ENCODE peak calls at places on chromosomes 5 and 9, in six cellular contexts. One of them, this sample, is unnamed.

GRCh38 chr5:79798892-79799590 is 109.4 kb downstream of the CMYA5 start:
- DNase-seq in AG09309: no peak
- DNase-seq in HuH-7: no peak
- DNase-seq in MV-4-11: no peak
- DNase-seq in germinal center: no peak
- DNase-seq in substantia nigra: no peak
- DNase-seq in this sample: no peak

GRCh38 chr5:2800035-2800434 is 48.6 kb upstream of the IRX2 start:
- DNase-seq in AG09309: no peak
- DNase-seq in HuH-7: no peak
- DNase-seq in MV-4-11: no peak
- DNase-seq in germinal center: no peak
- DNase-seq in substantia nigra: no peak
- DNase-seq in this sample: no peak

GRCh38 chr9:92618633-92619225 is 51.2 kb downstream of the IPPK start:
- DNase-seq in AG09309: no peak
- DNase-seq in HuH-7: no peak
- DNase-seq in MV-4-11: no peak
- DNase-seq in germinal center: no peak
- DNase-seq in substantia nigra: no peak
- DNase-seq in this sample: no peak

GRCh38 chr5:862367-863243 is 11.8 kb upstream of the ZDHHC11 start:
- DNase-seq in AG09309: no peak
- DNase-seq in HuH-7: no peak
- DNase-seq in MV-4-11: no peak
- DNase-seq in germinal center: no peak
- DNase-seq in substantia nigra: no peak
- DNase-seq in this sample: no peak

GRCh38 chr5:16806691-16807433 is 129.2 kb downstream of the MYO10 start:
- DNase-seq in AG09309: no peak
- DNase-seq in HuH-7: no peak
- DNase-seq in MV-4-11: peak
- DNase-seq in germinal center: no peak
- DNase-seq in substantia nigra: no peak
- DNase-seq in this sample: no peak

GRCh38 chr5:172903790-172904189 is 55.4 kb upstream of the RPL26L1 start:
- DNase-seq in AG09309: peak
- DNase-seq in HuH-7: no peak
- DNase-seq in MV-4-11: peak
- DNase-seq in germinal center: no peak
- DNase-seq in substantia nigra: no peak
- DNase-seq in this sample: no peak

GRCh38 chr9:136337416-136338395 is 10.4 kb downstream of the GPSM1 start:
- DNase-seq in AG09309: no peak
- DNase-seq in HuH-7: no peak
- DNase-seq in MV-4-11: no peak
- DNase-seq in germinal center: no peak
- DNase-seq in substantia nigra: no peak
- DNase-seq in this sample: no peak

GRCh38 chr5:158246661-158247060 is 387.7 kb upstream of the CLINT1 start:
- DNase-seq in AG09309: no peak
- DNase-seq in HuH-7: no peak
- DNase-seq in MV-4-11: no peak
- DNase-seq in germinal center: no peak
- DNase-seq in substantia nigra: no peak
- DNase-seq in this sample: no peak

GRCh38 chr9:135103001-135103446 is 15.6 kb downstream of the OLFM1 start:
- DNase-seq in AG09309: no peak
- DNase-seq in HuH-7: no peak
- DNase-seq in MV-4-11: no peak
- DNase-seq in germinal center: no peak
- DNase-seq in substantia nigra: no peak
- DNase-seq in this sample: no peak

GRCh38 chr5:127031863-127032232 is 1.5 kb upstream of the MARCHF3 start:
- DNase-seq in AG09309: no peak
- DNase-seq in HuH-7: peak
- DNase-seq in MV-4-11: peak
- DNase-seq in germinal center: no peak
- DNase-seq in substantia nigra: no peak
- DNase-seq in this sample: no peak

GRCh38 chr5:57816108-57816507 is 333.5 kb upstream of the ACTBL2 start:
- DNase-seq in AG09309: peak
- DNase-seq in HuH-7: no peak
- DNase-seq in MV-4-11: no peak
- DNase-seq in germinal center: no peak
- DNase-seq in substantia nigra: no peak
- DNase-seq in this sample: no peak

GRCh38 chr9:113381909-113382411 is 5.2 kb upstream of the HDHD3 start:
- DNase-seq in AG09309: no peak
- DNase-seq in HuH-7: no peak
- DNase-seq in MV-4-11: no peak
- DNase-seq in germinal center: no peak
- DNase-seq in substantia nigra: no peak
- DNase-seq in this sample: no peak

GRCh38 chr9:127987103-127987614 is 6.4 kb upstream of the EEIG1 start:
- DNase-seq in AG09309: no peak
- DNase-seq in HuH-7: no peak
- DNase-seq in MV-4-11: no peak
- DNase-seq in germinal center: peak
- DNase-seq in substantia nigra: no peak
- DNase-seq in this sample: no peak

GRCh38 chr9:128636024-128636390 is 20.6 kb downstream of the DYNC2I2 start:
- DNase-seq in AG09309: no peak
- DNase-seq in HuH-7: peak
- DNase-seq in MV-4-11: no peak
- DNase-seq in germinal center: no peak
- DNase-seq in substantia nigra: no peak
- DNase-seq in this sample: no peak

GRCh38 chr5:69217154-69217731 is 17.4 kb upstream of the CDK7 start:
- DNase-seq in AG09309: peak
- DNase-seq in HuH-7: peak
- DNase-seq in MV-4-11: no peak
- DNase-seq in germinal center: peak
- DNase-seq in substantia nigra: no peak
- DNase-seq in this sample: peak

GRCh38 chr9:107751522-107752235 is 262.1 kb upstream of the KLF4 start:
- DNase-seq in AG09309: no peak
- DNase-seq in HuH-7: peak
- DNase-seq in MV-4-11: no peak
- DNase-seq in germinal center: no peak
- DNase-seq in substantia nigra: no peak
- DNase-seq in this sample: peak

GRCh38 chr5:14451866-14452265 is 129.7 kb upstream of the OTULINL start:
- DNase-seq in AG09309: no peak
- DNase-seq in HuH-7: no peak
- DNase-seq in MV-4-11: no peak
- DNase-seq in germinal center: no peak
- DNase-seq in substantia nigra: no peak
- DNase-seq in this sample: no peak

GRCh38 chr5:140108093-140109049 is 5.5 kb upstream of the PURA start:
- DNase-seq in AG09309: no peak
- DNase-seq in HuH-7: peak
- DNase-seq in MV-4-11: no peak
- DNase-seq in germinal center: no peak
- DNase-seq in substantia nigra: no peak
- DNase-seq in this sample: no peak

GRCh38 chr5:111697881-111698757 is 58.9 kb downstream of the NREP start:
- DNase-seq in AG09309: peak
- DNase-seq in HuH-7: no peak
- DNase-seq in MV-4-11: no peak
- DNase-seq in germinal center: no peak
- DNase-seq in substantia nigra: no peak
- DNase-seq in this sample: no peak

GRCh38 chr9:99369327-99369722 is 147.2 kb downstream of the SEC61B start:
- DNase-seq in AG09309: no peak
- DNase-seq in HuH-7: no peak
- DNase-seq in MV-4-11: no peak
- DNase-seq in germinal center: no peak
- DNase-seq in substantia nigra: no peak
- DNase-seq in this sample: no peak

GRCh38 chr5:27947088-27947487 is 908.7 kb upstream of the CDH9 start:
- DNase-seq in AG09309: no peak
- DNase-seq in HuH-7: no peak
- DNase-seq in MV-4-11: no peak
- DNase-seq in germinal center: no peak
- DNase-seq in substantia nigra: no peak
- DNase-seq in this sample: no peak

GRCh38 chr5:6705088-6705487 is 8.1 kb upstream of the TENT4A start:
- DNase-seq in AG09309: no peak
- DNase-seq in HuH-7: no peak
- DNase-seq in MV-4-11: peak
- DNase-seq in germinal center: no peak
- DNase-seq in substantia nigra: no peak
- DNase-seq in this sample: peak

GRCh38 chr5:141992349-141992963 is 20.4 kb downstream of the GNPDA1 start:
- DNase-seq in AG09309: peak
- DNase-seq in HuH-7: peak
- DNase-seq in MV-4-11: peak
- DNase-seq in germinal center: peak
- DNase-seq in substantia nigra: peak
- DNase-seq in this sample: no peak

GRCh38 chr5:52864884-52865283 is 77.2 kb downstream of the ITGA1 start:
- DNase-seq in AG09309: no peak
- DNase-seq in HuH-7: no peak
- DNase-seq in MV-4-11: no peak
- DNase-seq in germinal center: no peak
- DNase-seq in substantia nigra: no peak
- DNase-seq in this sample: no peak

GRCh38 chr9:92738661-92739081 is 26.0 kb downstream of the BICD2 start:
- DNase-seq in AG09309: no peak
- DNase-seq in HuH-7: no peak
- DNase-seq in MV-4-11: no peak
- DNase-seq in germinal center: no peak
- DNase-seq in substantia nigra: no peak
- DNase-seq in this sample: no peak

GRCh38 chr5:141637693-141638419 is 1.1 kb downstream of the RELL2 start:
- DNase-seq in AG09309: no peak
- DNase-seq in HuH-7: peak
- DNase-seq in MV-4-11: peak
- DNase-seq in germinal center: peak
- DNase-seq in substantia nigra: no peak
- DNase-seq in this sample: peak

GRCh38 chr5:180467989-180468731 is 26.0 kb upstream of the CNOT6 start:
- DNase-seq in AG09309: no peak
- DNase-seq in HuH-7: no peak
- DNase-seq in MV-4-11: no peak
- DNase-seq in germinal center: no peak
- DNase-seq in substantia nigra: no peak
- DNase-seq in this sample: no peak

GRCh38 chr9:19173598-19174125 is 46.4 kb upstream of the PLIN2 start:
- DNase-seq in AG09309: no peak
- DNase-seq in HuH-7: peak
- DNase-seq in MV-4-11: peak
- DNase-seq in germinal center: no peak
- DNase-seq in substantia nigra: no peak
- DNase-seq in this sample: no peak

GRCh38 chr5:56561-57290 is 35.2 kb upstream of the PLEKHG4B start:
- DNase-seq in AG09309: no peak
- DNase-seq in HuH-7: no peak
- DNase-seq in MV-4-11: peak
- DNase-seq in germinal center: no peak
- DNase-seq in substantia nigra: no peak
- DNase-seq in this sample: peak

GRCh38 chr5:113187879-113188278 is 211.3 kb downstream of the DCP2 start:
- DNase-seq in AG09309: no peak
- DNase-seq in HuH-7: no peak
- DNase-seq in MV-4-11: peak
- DNase-seq in germinal center: peak
- DNase-seq in substantia nigra: no peak
- DNase-seq in this sample: no peak

GRCh38 chr5:139776856-139777255 is 18.8 kb upstream of the PSD2 start:
- DNase-seq in AG09309: no peak
- DNase-seq in HuH-7: no peak
- DNase-seq in MV-4-11: no peak
- DNase-seq in germinal center: no peak
- DNase-seq in substantia nigra: no peak
- DNase-seq in this sample: no peak

GRCh38 chr5:143534764-143535159 is 131.3 kb upstream of the NR3C1 start:
- DNase-seq in AG09309: no peak
- DNase-seq in HuH-7: no peak
- DNase-seq in MV-4-11: no peak
- DNase-seq in germinal center: no peak
- DNase-seq in substantia nigra: no peak
- DNase-seq in this sample: no peak

This sample was measured in GM20000.